ENCODE peak calls at places on chromosomes 12 and 14, in seven cellular contexts. One of them, this sample, is unnamed.

GRCh38 chr14:31953210-31953609 is 123.9 kb upstream of the ARHGAP5 start:
- ATAC-seq in naive thymus-derived CD8-positive, alpha-beta T cell: no peak
- ATAC-seq in activated CD4-positive, CD25-positive, alpha-beta regulatory T cell treated with anti-CD3 and anti-CD28 coated beads, Interleukin-2, amount 50 U/mL, for 24 hours: no peak
- ATAC-seq in memory B cell: no peak
- ATAC-seq in activated naive CD8-positive, alpha-beta T cell treated with anti-CD3 and anti-CD28 coated beads, Interleukin-2, amount 10 ng/mL, durations not matched to agents 7 days and 5 days: no peak
- ATAC-seq in left lung: no peak
- ATAC-seq in foreskin keratinocyte: no peak
- ATAC-seq in this sample: no peak

GRCh38 chr14:68772761-68773381 is 20.0 kb downstream of the ZFP36L1 start:
- ATAC-seq in naive thymus-derived CD8-positive, alpha-beta T cell: peak
- ATAC-seq in activated CD4-positive, CD25-positive, alpha-beta regulatory T cell treated with anti-CD3 and anti-CD28 coated beads, Interleukin-2, amount 50 U/mL, for 24 hours: peak
- ATAC-seq in memory B cell: no peak
- ATAC-seq in activated naive CD8-positive, alpha-beta T cell treated with anti-CD3 and anti-CD28 coated beads, Interleukin-2, amount 10 ng/mL, durations not matched to agents 7 days and 5 days: no peak
- ATAC-seq in left lung: no peak
- ATAC-seq in foreskin keratinocyte: no peak
- ATAC-seq in this sample: no peak

GRCh38 chr12:49293056-49293956 is 1.6 kb upstream of the PRPH start:
- ATAC-seq in naive thymus-derived CD8-positive, alpha-beta T cell: no peak
- ATAC-seq in activated CD4-positive, CD25-positive, alpha-beta regulatory T cell treated with anti-CD3 and anti-CD28 coated beads, Interleukin-2, amount 50 U/mL, for 24 hours: no peak
- ATAC-seq in memory B cell: no peak
- ATAC-seq in activated naive CD8-positive, alpha-beta T cell treated with anti-CD3 and anti-CD28 coated beads, Interleukin-2, amount 10 ng/mL, durations not matched to agents 7 days and 5 days: no peak
- ATAC-seq in left lung: peak
- ATAC-seq in foreskin keratinocyte: no peak
- ATAC-seq in this sample: no peak

GRCh38 chr12:48307269-48307668 is 43.5 kb downstream of the ZNF641 start:
- ATAC-seq in naive thymus-derived CD8-positive, alpha-beta T cell: no peak
- ATAC-seq in activated CD4-positive, CD25-positive, alpha-beta regulatory T cell treated with anti-CD3 and anti-CD28 coated beads, Interleukin-2, amount 50 U/mL, for 24 hours: no peak
- ATAC-seq in memory B cell: no peak
- ATAC-seq in activated naive CD8-positive, alpha-beta T cell treated with anti-CD3 and anti-CD28 coated beads, Interleukin-2, amount 10 ng/mL, durations not matched to agents 7 days and 5 days: no peak
- ATAC-seq in left lung: no peak
- ATAC-seq in foreskin keratinocyte: no peak
- ATAC-seq in this sample: no peak

GRCh38 chr14:95482967-95483842 is 33.2 kb downstream of the SYNE3 start:
- ATAC-seq in naive thymus-derived CD8-positive, alpha-beta T cell: no peak
- ATAC-seq in activated CD4-positive, CD25-positive, alpha-beta regulatory T cell treated with anti-CD3 and anti-CD28 coated beads, Interleukin-2, amount 50 U/mL, for 24 hours: no peak
- ATAC-seq in memory B cell: no peak
- ATAC-seq in activated naive CD8-positive, alpha-beta T cell treated with anti-CD3 and anti-CD28 coated beads, Interleukin-2, amount 10 ng/mL, durations not matched to agents 7 days and 5 days: no peak
- ATAC-seq in left lung: peak
- ATAC-seq in foreskin keratinocyte: peak
- ATAC-seq in this sample: peak

GRCh38 chr12:132695431-132695830 is 8.0 kb downstream of the PXMP2 start:
- ATAC-seq in naive thymus-derived CD8-positive, alpha-beta T cell: no peak
- ATAC-seq in activated CD4-positive, CD25-positive, alpha-beta regulatory T cell treated with anti-CD3 and anti-CD28 coated beads, Interleukin-2, amount 50 U/mL, for 24 hours: no peak
- ATAC-seq in memory B cell: no peak
- ATAC-seq in activated naive CD8-positive, alpha-beta T cell treated with anti-CD3 and anti-CD28 coated beads, Interleukin-2, amount 10 ng/mL, durations not matched to agents 7 days and 5 days: no peak
- ATAC-seq in left lung: no peak
- ATAC-seq in foreskin keratinocyte: peak
- ATAC-seq in this sample: peak

GRCh38 chr12:113396828-113397496 is 6.7 kb downstream of the SDS start:
- ATAC-seq in naive thymus-derived CD8-positive, alpha-beta T cell: no peak
- ATAC-seq in activated CD4-positive, CD25-positive, alpha-beta regulatory T cell treated with anti-CD3 and anti-CD28 coated beads, Interleukin-2, amount 50 U/mL, for 24 hours: no peak
- ATAC-seq in memory B cell: no peak
- ATAC-seq in activated naive CD8-positive, alpha-beta T cell treated with anti-CD3 and anti-CD28 coated beads, Interleukin-2, amount 10 ng/mL, durations not matched to agents 7 days and 5 days: no peak
- ATAC-seq in left lung: no peak
- ATAC-seq in foreskin keratinocyte: no peak
- ATAC-seq in this sample: no peak

GRCh38 chr12:13404631-13405473 is 208.3 kb downstream of the EMP1 start:
- ATAC-seq in naive thymus-derived CD8-positive, alpha-beta T cell: no peak
- ATAC-seq in activated CD4-positive, CD25-positive, alpha-beta regulatory T cell treated with anti-CD3 and anti-CD28 coated beads, Interleukin-2, amount 50 U/mL, for 24 hours: no peak
- ATAC-seq in memory B cell: no peak
- ATAC-seq in activated naive CD8-positive, alpha-beta T cell treated with anti-CD3 and anti-CD28 coated beads, Interleukin-2, amount 10 ng/mL, durations not matched to agents 7 days and 5 days: no peak
- ATAC-seq in left lung: peak
- ATAC-seq in foreskin keratinocyte: peak
- ATAC-seq in this sample: no peak

GRCh38 chr12:104057771-104058197 is 6.5 kb upstream of the HCFC2 start:
- ATAC-seq in naive thymus-derived CD8-positive, alpha-beta T cell: peak
- ATAC-seq in activated CD4-positive, CD25-positive, alpha-beta regulatory T cell treated with anti-CD3 and anti-CD28 coated beads, Interleukin-2, amount 50 U/mL, for 24 hours: no peak
- ATAC-seq in memory B cell: peak
- ATAC-seq in activated naive CD8-positive, alpha-beta T cell treated with anti-CD3 and anti-CD28 coated beads, Interleukin-2, amount 10 ng/mL, durations not matched to agents 7 days and 5 days: no peak
- ATAC-seq in left lung: no peak
- ATAC-seq in foreskin keratinocyte: peak
- ATAC-seq in this sample: no peak

GRCh38 chr12:31647106-31647505 is 12.4 kb upstream of the ETFBKMT start:
- ATAC-seq in naive thymus-derived CD8-positive, alpha-beta T cell: no peak
- ATAC-seq in activated CD4-positive, CD25-positive, alpha-beta regulatory T cell treated with anti-CD3 and anti-CD28 coated beads, Interleukin-2, amount 50 U/mL, for 24 hours: no peak
- ATAC-seq in memory B cell: peak
- ATAC-seq in activated naive CD8-positive, alpha-beta T cell treated with anti-CD3 and anti-CD28 coated beads, Interleukin-2, amount 10 ng/mL, durations not matched to agents 7 days and 5 days: no peak
- ATAC-seq in left lung: peak
- ATAC-seq in foreskin keratinocyte: peak
- ATAC-seq in this sample: peak

GRCh38 chr12:106358410-106359241 is 1.1 kb downstream of the POLR3B start:
- ATAC-seq in naive thymus-derived CD8-positive, alpha-beta T cell: no peak
- ATAC-seq in activated CD4-positive, CD25-positive, alpha-beta regulatory T cell treated with anti-CD3 and anti-CD28 coated beads, Interleukin-2, amount 50 U/mL, for 24 hours: no peak
- ATAC-seq in memory B cell: no peak
- ATAC-seq in activated naive CD8-positive, alpha-beta T cell treated with anti-CD3 and anti-CD28 coated beads, Interleukin-2, amount 10 ng/mL, durations not matched to agents 7 days and 5 days: no peak
- ATAC-seq in left lung: peak
- ATAC-seq in foreskin keratinocyte: peak
- ATAC-seq in this sample: peak

GRCh38 chr14:41749425-41749824 is 142.7 kb downstream of the LRFN5 start:
- ATAC-seq in naive thymus-derived CD8-positive, alpha-beta T cell: peak
- ATAC-seq in activated CD4-positive, CD25-positive, alpha-beta regulatory T cell treated with anti-CD3 and anti-CD28 coated beads, Interleukin-2, amount 50 U/mL, for 24 hours: peak
- ATAC-seq in memory B cell: peak
- ATAC-seq in activated naive CD8-positive, alpha-beta T cell treated with anti-CD3 and anti-CD28 coated beads, Interleukin-2, amount 10 ng/mL, durations not matched to agents 7 days and 5 days: peak
- ATAC-seq in left lung: peak
- ATAC-seq in foreskin keratinocyte: no peak
- ATAC-seq in this sample: no peak

GRCh38 chr12:121494093-121494787 is 86.6 kb downstream of the KDM2B start:
- ATAC-seq in naive thymus-derived CD8-positive, alpha-beta T cell: peak
- ATAC-seq in activated CD4-positive, CD25-positive, alpha-beta regulatory T cell treated with anti-CD3 and anti-CD28 coated beads, Interleukin-2, amount 50 U/mL, for 24 hours: peak
- ATAC-seq in memory B cell: peak
- ATAC-seq in activated naive CD8-positive, alpha-beta T cell treated with anti-CD3 and anti-CD28 coated beads, Interleukin-2, amount 10 ng/mL, durations not matched to agents 7 days and 5 days: no peak
- ATAC-seq in left lung: peak
- ATAC-seq in foreskin keratinocyte: peak
- ATAC-seq in this sample: peak

GRCh38 chr12:3882896-3883564 is 9.8 kb upstream of the PARP11 start:
- ATAC-seq in naive thymus-derived CD8-positive, alpha-beta T cell: peak
- ATAC-seq in activated CD4-positive, CD25-positive, alpha-beta regulatory T cell treated with anti-CD3 and anti-CD28 coated beads, Interleukin-2, amount 50 U/mL, for 24 hours: no peak
- ATAC-seq in memory B cell: peak
- ATAC-seq in activated naive CD8-positive, alpha-beta T cell treated with anti-CD3 and anti-CD28 coated beads, Interleukin-2, amount 10 ng/mL, durations not matched to agents 7 days and 5 days: peak
- ATAC-seq in left lung: peak
- ATAC-seq in foreskin keratinocyte: peak
- ATAC-seq in this sample: peak

GRCh38 chr12:132909030-132909368 is 21.6 kb upstream of the CHFR start:
- ATAC-seq in naive thymus-derived CD8-positive, alpha-beta T cell: no peak
- ATAC-seq in activated CD4-positive, CD25-positive, alpha-beta regulatory T cell treated with anti-CD3 and anti-CD28 coated beads, Interleukin-2, amount 50 U/mL, for 24 hours: no peak
- ATAC-seq in memory B cell: no peak
- ATAC-seq in activated naive CD8-positive, alpha-beta T cell treated with anti-CD3 and anti-CD28 coated beads, Interleukin-2, amount 10 ng/mL, durations not matched to agents 7 days and 5 days: no peak
- ATAC-seq in left lung: peak
- ATAC-seq in foreskin keratinocyte: no peak
- ATAC-seq in this sample: peak

GRCh38 chr12:98894412-98895085 is 249.5 kb downstream of the APAF1 start:
- ATAC-seq in naive thymus-derived CD8-positive, alpha-beta T cell: no peak
- ATAC-seq in activated CD4-positive, CD25-positive, alpha-beta regulatory T cell treated with anti-CD3 and anti-CD28 coated beads, Interleukin-2, amount 50 U/mL, for 24 hours: no peak
- ATAC-seq in memory B cell: no peak
- ATAC-seq in activated naive CD8-positive, alpha-beta T cell treated with anti-CD3 and anti-CD28 coated beads, Interleukin-2, amount 10 ng/mL, durations not matched to agents 7 days and 5 days: no peak
- ATAC-seq in left lung: no peak
- ATAC-seq in foreskin keratinocyte: peak
- ATAC-seq in this sample: no peak

GRCh38 chr14:65373011-65373670 is 39.4 kb upstream of the FUT8 start:
- ATAC-seq in naive thymus-derived CD8-positive, alpha-beta T cell: no peak
- ATAC-seq in activated CD4-positive, CD25-positive, alpha-beta regulatory T cell treated with anti-CD3 and anti-CD28 coated beads, Interleukin-2, amount 50 U/mL, for 24 hours: no peak
- ATAC-seq in memory B cell: no peak
- ATAC-seq in activated naive CD8-positive, alpha-beta T cell treated with anti-CD3 and anti-CD28 coated beads, Interleukin-2, amount 10 ng/mL, durations not matched to agents 7 days and 5 days: no peak
- ATAC-seq in left lung: peak
- ATAC-seq in foreskin keratinocyte: peak
- ATAC-seq in this sample: peak

GRCh38 chr14:40028991-40029390 is 596.8 kb upstream of the FBXO33 start:
- ATAC-seq in naive thymus-derived CD8-positive, alpha-beta T cell: no peak
- ATAC-seq in activated CD4-positive, CD25-positive, alpha-beta regulatory T cell treated with anti-CD3 and anti-CD28 coated beads, Interleukin-2, amount 50 U/mL, for 24 hours: no peak
- ATAC-seq in memory B cell: no peak
- ATAC-seq in activated naive CD8-positive, alpha-beta T cell treated with anti-CD3 and anti-CD28 coated beads, Interleukin-2, amount 10 ng/mL, durations not matched to agents 7 days and 5 days: no peak
- ATAC-seq in left lung: no peak
- ATAC-seq in foreskin keratinocyte: no peak
- ATAC-seq in this sample: no peak

GRCh38 chr12:11860026-11860425 is 210.6 kb downstream of the ETV6 start:
- ATAC-seq in naive thymus-derived CD8-positive, alpha-beta T cell: no peak
- ATAC-seq in activated CD4-positive, CD25-positive, alpha-beta regulatory T cell treated with anti-CD3 and anti-CD28 coated beads, Interleukin-2, amount 50 U/mL, for 24 hours: no peak
- ATAC-seq in memory B cell: no peak
- ATAC-seq in activated naive CD8-positive, alpha-beta T cell treated with anti-CD3 and anti-CD28 coated beads, Interleukin-2, amount 10 ng/mL, durations not matched to agents 7 days and 5 days: no peak
- ATAC-seq in left lung: no peak
- ATAC-seq in foreskin keratinocyte: no peak
- ATAC-seq in this sample: no peak

GRCh38 chr12:132538336-132539015 is 48.5 kb downstream of the FBRSL1 start:
- ATAC-seq in naive thymus-derived CD8-positive, alpha-beta T cell: no peak
- ATAC-seq in activated CD4-positive, CD25-positive, alpha-beta regulatory T cell treated with anti-CD3 and anti-CD28 coated beads, Interleukin-2, amount 50 U/mL, for 24 hours: peak
- ATAC-seq in memory B cell: no peak
- ATAC-seq in activated naive CD8-positive, alpha-beta T cell treated with anti-CD3 and anti-CD28 coated beads, Interleukin-2, amount 10 ng/mL, durations not matched to agents 7 days and 5 days: peak
- ATAC-seq in left lung: no peak
- ATAC-seq in foreskin keratinocyte: no peak
- ATAC-seq in this sample: no peak

GRCh38 chr12:64560395-64561301 is 49.6 kb upstream of the RASSF3 start:
- ATAC-seq in naive thymus-derived CD8-positive, alpha-beta T cell: no peak
- ATAC-seq in activated CD4-positive, CD25-positive, alpha-beta regulatory T cell treated with anti-CD3 and anti-CD28 coated beads, Interleukin-2, amount 50 U/mL, for 24 hours: peak
- ATAC-seq in memory B cell: no peak
- ATAC-seq in activated naive CD8-positive, alpha-beta T cell treated with anti-CD3 and anti-CD28 coated beads, Interleukin-2, amount 10 ng/mL, durations not matched to agents 7 days and 5 days: no peak
- ATAC-seq in left lung: peak
- ATAC-seq in foreskin keratinocyte: peak
- ATAC-seq in this sample: peak

GRCh38 chr12:50276912-50277671 is 6.2 kb downstream of the LIMA1 start:
- ATAC-seq in naive thymus-derived CD8-positive, alpha-beta T cell: no peak
- ATAC-seq in activated CD4-positive, CD25-positive, alpha-beta regulatory T cell treated with anti-CD3 and anti-CD28 coated beads, Interleukin-2, amount 50 U/mL, for 24 hours: no peak
- ATAC-seq in memory B cell: no peak
- ATAC-seq in activated naive CD8-positive, alpha-beta T cell treated with anti-CD3 and anti-CD28 coated beads, Interleukin-2, amount 10 ng/mL, durations not matched to agents 7 days and 5 days: no peak
- ATAC-seq in left lung: no peak
- ATAC-seq in foreskin keratinocyte: no peak
- ATAC-seq in this sample: peak

GRCh38 chr12:65615091-65615490 is 209.2 kb upstream of the HMGA2 start:
- ATAC-seq in naive thymus-derived CD8-positive, alpha-beta T cell: no peak
- ATAC-seq in activated CD4-positive, CD25-positive, alpha-beta regulatory T cell treated with anti-CD3 and anti-CD28 coated beads, Interleukin-2, amount 50 U/mL, for 24 hours: no peak
- ATAC-seq in memory B cell: no peak
- ATAC-seq in activated naive CD8-positive, alpha-beta T cell treated with anti-CD3 and anti-CD28 coated beads, Interleukin-2, amount 10 ng/mL, durations not matched to agents 7 days and 5 days: no peak
- ATAC-seq in left lung: no peak
- ATAC-seq in foreskin keratinocyte: no peak
- ATAC-seq in this sample: no peak

GRCh38 chr12:111240374-111240773 is 128.5 kb downstream of the PHETA1 start:
- ATAC-seq in naive thymus-derived CD8-positive, alpha-beta T cell: no peak
- ATAC-seq in activated CD4-positive, CD25-positive, alpha-beta regulatory T cell treated with anti-CD3 and anti-CD28 coated beads, Interleukin-2, amount 50 U/mL, for 24 hours: no peak
- ATAC-seq in memory B cell: no peak
- ATAC-seq in activated naive CD8-positive, alpha-beta T cell treated with anti-CD3 and anti-CD28 coated beads, Interleukin-2, amount 10 ng/mL, durations not matched to agents 7 days and 5 days: no peak
- ATAC-seq in left lung: no peak
- ATAC-seq in foreskin keratinocyte: no peak
- ATAC-seq in this sample: no peak

This sample was measured in esophagus mucosa.